ENCODE peak calls at places on chromosomes 4 and X, in ten cellular contexts. Q, J, K, O, F, R, C, I, N and X are unnamed samples.

GRCh38 chr4:6971536-6972374 is 62.1 kb downstream of the TBC1D14 start:
- DNase-seq in N (no peak), I (no peak), J (no peak), Q (no peak), C (no peak), O (no peak), F (no peak), K (no peak), R (no peak), X (no peak)

GRCh38 chr4:163544407-163545038 is 50.0 kb downstream of the TMA16 start:
- DNase-seq in C (peak; percentile 47), R (peak; percentile 84), J (peak; percentile 78), N (peak; percentile 29), F (peak; percentile 74), K (no peak), Q (peak; percentile 55), I (peak; percentile 65), O (peak; percentile 50), X (peak; percentile 56)

GRCh38 chr4:174522183-174523002 is at the start of gene HPGD:
- DNase-seq in O (peak; percentile 33), R (peak; percentile 73), C (no peak), Q (peak; percentile 7), K (no peak), J (peak; percentile 86), F (peak; percentile 92), I (peak; percentile 82), N (peak; percentile 59), X (peak; percentile 20)

GRCh38 chrX:39772057-39772832 is 325.5 kb downstream of the BCOR start:
- DNase-seq in Q (peak; percentile 58), R (peak; percentile 71), J (peak; percentile 75), K (no peak), C (no peak), I (no peak), O (no peak), N (no peak), F (no peak), X (no peak)

GRCh38 chr4:122633211-122633610 is 12.3 kb upstream of the IL21 start:
- DNase-seq in N (no peak), Q (no peak), K (peak; percentile 59), F (no peak), O (no peak), I (no peak), J (no peak), C (peak; percentile 8), R (no peak), X (peak; percentile 33)

GRCh38 chrX:102341867-102342266 is 94.9 kb downstream of the NXF2 start:
- DNase-seq in J (no peak), Q (no peak), C (no peak), R (peak; percentile 3), O (no peak), F (no peak), I (no peak), N (no peak), K (no peak), X (no peak)

GRCh38 chr4:90211174-90211573 is 84.0 kb downstream of the CCSER1 start:
- DNase-seq in N (no peak), F (no peak), J (no peak), K (no peak), O (no peak), R (no peak), Q (no peak), I (no peak), C (no peak), X (no peak)

GRCh38 chr4:156945532-156945931 is 26.1 kb downstream of the PDGFC start:
- DNase-seq in K (no peak), O (no peak), N (no peak), F (no peak), R (no peak), J (no peak), I (no peak), C (peak; percentile 59), Q (no peak), X (no peak)

GRCh38 chrX:77160301-77160700 is 286.9 kb upstream of the FGF16 start:
- DNase-seq in R (peak; percentile 49), C (no peak), K (no peak), N (no peak), O (no peak), J (no peak), Q (no peak), F (peak; percentile 48), I (no peak), X (no peak)

GRCh38 chrX:132612990-132613564 is 124.2 kb upstream of the MBNL3 start:
- DNase-seq in Q (peak; percentile 13), J (peak; percentile 61), N (peak; percentile 27), O (no peak), R (peak; percentile 65), F (peak; percentile 67), I (no peak), C (peak; percentile 28), K (no peak), X (peak; percentile 25)

GRCh38 chr4:147704846-147705245 is 20.9 kb upstream of the PRMT9 start:
- DNase-seq in I (no peak), N (no peak), C (no peak), F (no peak), K (no peak), O (no peak), J (no peak), Q (no peak), R (no peak), X (no peak)

GRCh38 chrX:37409278-37409677 is 60.1 kb downstream of the PRRG1 start:
- DNase-seq in I (no peak), R (no peak), C (no peak), N (no peak), K (no peak), J (no peak), O (no peak), F (no peak), Q (no peak), X (no peak)

GRCh38 chr4:154590329-154591006 is at the start of gene FGA:
- DNase-seq in C (no peak), I (no peak), F (no peak), N (no peak), R (peak; percentile 50), Q (no peak), K (no peak), J (peak; percentile 72), O (peak; percentile 28), X (no peak)

GRCh38 chr4:5639556-5639955 is 68.8 kb downstream of the EVC2 start:
- DNase-seq in F (no peak), N (no peak), C (no peak), Q (no peak), R (no peak), O (no peak), K (no peak), J (no peak), I (no peak), X (no peak)

GRCh38 chr4:5636766-5637670 is 71.3 kb downstream of the EVC2 start:
- DNase-seq in C (no peak), Q (no peak), R (no peak), F (no peak), N (no peak), O (no peak), J (no peak), K (peak; percentile 4), I (no peak), X (no peak)

GRCh38 chr4:5638976-5639375 is 69.4 kb downstream of the EVC2 start:
- DNase-seq in R (no peak), K (peak; percentile 41), J (no peak), I (no peak), Q (peak; percentile 78), F (no peak), O (no peak), C (peak; percentile 87), N (no peak), X (peak; percentile 46)

GRCh38 chr4:5640096-5640495 is 68.3 kb downstream of the EVC2 start:
- DNase-seq in R (no peak), N (no peak), I (no peak), F (no peak), J (no peak), C (no peak), O (no peak), Q (no peak), K (no peak), X (no peak)

GRCh38 chr4:5638316-5638715 is 70.0 kb downstream of the EVC2 start:
- DNase-seq in I (no peak), K (peak; percentile 68), Q (peak; percentile 75), N (no peak), C (peak; percentile 55), F (no peak), R (no peak), J (no peak), O (no peak), X (peak; percentile 75)
- H3K4me3 ChIP-seq in I (no peak overlapping the region), K (no peak overlapping the region), Q (no peak overlapping the region), N (no peak overlapping the region), C (no peak overlapping the region), F (no peak overlapping the region), R (no peak overlapping the region), J (no peak overlapping the region), O (no peak overlapping the region), X (no peak overlapping the region)

GRCh38 chr4:76867377-76867776 is 30.6 kb downstream of the SOWAHB start:
- DNase-seq in F (no peak), O (no peak), N (no peak), J (no peak), C (no peak), K (no peak), R (no peak), Q (no peak), I (no peak), X (no peak)
- TF ChIP-seq CTCF in F (no peak), O (no peak), N (no peak), J (no peak), C (no peak), K (no peak), R (no peak), Q (no peak), I (no peak), X (no peak)

DNA sequence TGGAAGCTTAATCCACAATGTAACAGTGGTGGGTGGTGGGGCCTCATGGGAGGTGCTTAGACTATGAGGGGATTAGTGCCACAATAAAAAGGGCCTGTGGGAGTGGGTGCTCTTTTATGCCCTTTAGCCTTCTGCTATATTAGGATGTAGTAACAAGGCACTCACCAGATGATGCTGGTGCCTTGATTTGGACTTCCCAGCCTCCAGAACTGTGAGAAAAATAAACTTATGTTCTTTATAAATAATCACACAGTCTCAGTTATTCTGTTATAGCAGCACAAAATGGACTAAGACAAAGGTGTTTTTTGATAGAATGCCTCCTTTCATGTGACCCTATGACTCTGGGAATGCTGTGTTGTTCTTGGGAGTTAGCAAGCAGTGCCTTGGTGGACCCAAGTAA is 89.8 kb downstream of the STIM2 start:
- DNase-seq in C (no peak), O (no peak), N (no peak), K (no peak), Q (no peak), J (no peak), F (no peak), R (no peak), I (no peak), X (no peak)
- H3K4me3 ChIP-seq in C (no peak overlapping the region), O (no peak overlapping the region), N (no peak overlapping the region), K (no peak overlapping the region), Q (no peak overlapping the region), J (no peak overlapping the region), F (no peak overlapping the region), R (no peak overlapping the region), I (no peak overlapping the region), X (no peak overlapping the region)

DNA sequence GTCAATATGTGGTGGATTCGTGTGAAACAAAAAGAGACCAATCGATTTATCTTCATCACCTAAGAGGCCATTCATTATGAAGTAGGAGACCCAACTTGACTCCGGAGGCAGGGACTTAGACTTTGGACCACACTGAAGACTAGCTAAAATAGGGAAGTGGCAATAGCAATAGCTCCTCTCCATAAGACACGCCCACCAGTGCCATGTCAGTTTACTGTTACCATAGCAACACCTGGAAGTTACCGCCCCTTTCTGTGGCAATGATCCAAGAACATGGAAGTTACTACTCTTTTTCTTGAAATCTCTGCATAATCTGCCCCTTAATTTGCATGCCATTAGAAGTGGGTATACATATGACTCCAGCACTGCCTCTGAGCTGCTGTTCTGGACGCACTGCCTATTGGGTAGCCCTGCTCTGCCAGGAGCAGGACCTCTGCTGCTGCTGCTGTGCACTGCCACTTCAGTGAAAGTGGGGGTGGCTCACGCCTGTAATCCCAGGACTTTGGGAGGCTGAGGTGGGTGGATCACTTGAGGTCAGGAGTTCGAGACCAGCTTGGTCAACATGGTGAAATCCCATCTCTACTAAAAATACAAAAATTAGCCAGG is 163.2 kb downstream of the PRKX start:
- DNase-seq in J (peak; percentile 17), N (no peak), K (no peak), F (no peak), O (peak; percentile 25), Q (no peak), R (no peak), I (no peak), C (peak; percentile 45), X (peak; percentile 21)
- TF ChIP-seq CTCF in J (no peak), N (no peak), K (no peak), F (no peak), O (no peak), Q (no peak), R (no peak), I (no peak), C (no peak), X (no peak)